ENCODE peak calls at places on chromosomes 4 and X, in seven cellular contexts. One of them, this sample, is unnamed.

GRCh38 chrX:69493193-69493592 is 10.9 kb upstream of the NALF2 start:
- DNase-seq in psoas muscle: no peak
- DNase-seq in right atrium auricular region: no peak
- DNase-seq in Caco-2: peak; percentile 64
- DNase-seq in breast epithelium: no peak
- DNase-seq in tibial nerve: peak; percentile 15
- DNase-seq in PC-9: no peak
- DNase-seq in this sample: no peak

GRCh38 chrX:43655151-43655676 is 885 bp upstream of the MAOA start:
- DNase-seq in right atrium auricular region: peak; percentile 60
- DNase-seq in PC-9: no peak
- DNase-seq in psoas muscle: peak; percentile 69
- DNase-seq in Caco-2: peak; percentile 36
- DNase-seq in breast epithelium: peak; percentile 20
- DNase-seq in tibial nerve: peak; percentile 10
- DNase-seq in this sample: peak; percentile 45

GRCh38 chr4:95409127-95409526 is 139.6 kb downstream of the UNC5C start:
- DNase-seq in right atrium auricular region: no peak
- DNase-seq in tibial nerve: no peak
- DNase-seq in Caco-2: peak; percentile 28
- DNase-seq in PC-9: no peak
- DNase-seq in psoas muscle: no peak
- DNase-seq in breast epithelium: no peak
- DNase-seq in this sample: no peak

GRCh38 chr4:128916832-128917231 is 107.3 kb downstream of the JADE1 start:
- DNase-seq in breast epithelium: no peak
- DNase-seq in psoas muscle: no peak
- DNase-seq in PC-9: no peak
- DNase-seq in Caco-2: no peak
- DNase-seq in right atrium auricular region: peak; percentile 58
- DNase-seq in tibial nerve: peak; percentile 22
- DNase-seq in this sample: no peak

GRCh38 chr4:128220286-128221235 is 67.1 kb downstream of the PGRMC2 start:
- DNase-seq in Caco-2: no peak
- DNase-seq in psoas muscle: no peak
- DNase-seq in PC-9: peak; percentile 37
- DNase-seq in tibial nerve: no peak
- DNase-seq in breast epithelium: no peak
- DNase-seq in right atrium auricular region: no peak
- DNase-seq in this sample: no peak

GRCh38 chr4:38004062-38004461 is 43.9 kb downstream of the PTTG2 start:
- DNase-seq in breast epithelium: no peak
- DNase-seq in psoas muscle: no peak
- DNase-seq in right atrium auricular region: no peak
- DNase-seq in PC-9: no peak
- DNase-seq in tibial nerve: no peak
- DNase-seq in Caco-2: no peak
- DNase-seq in this sample: no peak

GRCh38 chr4:54571293-54571723 is 86.4 kb upstream of the KIT start:
- DNase-seq in breast epithelium: no peak
- DNase-seq in tibial nerve: no peak
- DNase-seq in Caco-2: no peak
- DNase-seq in psoas muscle: no peak
- DNase-seq in PC-9: no peak
- DNase-seq in right atrium auricular region: no peak
- DNase-seq in this sample: no peak

GRCh38 chr4:168713193-168713592 is 216.3 kb downstream of the PALLD start:
- DNase-seq in psoas muscle: no peak
- DNase-seq in right atrium auricular region: no peak
- DNase-seq in Caco-2: no peak
- DNase-seq in breast epithelium: no peak
- DNase-seq in PC-9: no peak
- DNase-seq in tibial nerve: no peak
- DNase-seq in this sample: no peak

GRCh38 chr4:156475322-156475721 is 496.3 kb downstream of the PDGFC start:
- DNase-seq in right atrium auricular region: no peak
- DNase-seq in breast epithelium: no peak
- DNase-seq in psoas muscle: no peak
- DNase-seq in tibial nerve: no peak
- DNase-seq in PC-9: no peak
- DNase-seq in Caco-2: peak; percentile 5
- DNase-seq in this sample: no peak

GRCh38 chr4:7429069-7429416 is 5.7 kb downstream of the PSAPL1 start:
- DNase-seq in psoas muscle: no peak
- DNase-seq in PC-9: no peak
- DNase-seq in breast epithelium: no peak
- DNase-seq in right atrium auricular region: peak; percentile 36
- DNase-seq in tibial nerve: no peak
- DNase-seq in Caco-2: no peak
- DNase-seq in this sample: peak; percentile 12

GRCh38 chrX:3448563-3448962 is 102.1 kb upstream of the MXRA5 start:
- DNase-seq in psoas muscle: no peak
- DNase-seq in breast epithelium: no peak
- DNase-seq in PC-9: no peak
- DNase-seq in Caco-2: no peak
- DNase-seq in tibial nerve: no peak
- DNase-seq in right atrium auricular region: no peak
- DNase-seq in this sample: no peak

GRCh38 chrX:10926404-10926803 is 184.7 kb upstream of the HCCS start:
- DNase-seq in psoas muscle: no peak
- DNase-seq in right atrium auricular region: no peak
- DNase-seq in tibial nerve: no peak
- DNase-seq in breast epithelium: no peak
- DNase-seq in Caco-2: no peak
- DNase-seq in PC-9: no peak
- DNase-seq in this sample: no peak

GRCh38 chr4:181213562-181213961 is 1029.6 kb upstream of the TENM3 start:
- DNase-seq in PC-9: no peak
- DNase-seq in psoas muscle: no peak
- DNase-seq in Caco-2: no peak
- DNase-seq in right atrium auricular region: no peak
- DNase-seq in tibial nerve: no peak
- DNase-seq in breast epithelium: no peak
- DNase-seq in this sample: no peak

GRCh38 chr4:18020671-18021469 is 685 bp downstream of the LCORL start:
- DNase-seq in tibial nerve: peak; percentile 33
- DNase-seq in breast epithelium: peak; percentile 44
- DNase-seq in psoas muscle: peak; percentile 77
- DNase-seq in Caco-2: peak; percentile 68
- DNase-seq in right atrium auricular region: peak; percentile 78
- DNase-seq in PC-9: no peak
- DNase-seq in this sample: peak; percentile 88

GRCh38 chr4:41746025-41746439 is 2.5 kb downstream of the PHOX2B start:
- DNase-seq in Caco-2: no peak
- DNase-seq in tibial nerve: no peak
- DNase-seq in psoas muscle: no peak
- DNase-seq in PC-9: no peak
- DNase-seq in right atrium auricular region: no peak
- DNase-seq in breast epithelium: no peak
- DNase-seq in this sample: no peak

GRCh38 chrX:71210829-71211228 is 12.2 kb upstream of the GJB1 start:
- DNase-seq in breast epithelium: no peak
- DNase-seq in PC-9: no peak
- DNase-seq in tibial nerve: no peak
- DNase-seq in right atrium auricular region: no peak
- DNase-seq in psoas muscle: no peak
- DNase-seq in Caco-2: no peak
- DNase-seq in this sample: no peak

GRCh38 chrX:72130762-72131231 is 918 bp downstream of the RTL5 start:
- DNase-seq in breast epithelium: no peak
- DNase-seq in PC-9: no peak
- DNase-seq in psoas muscle: no peak
- DNase-seq in Caco-2: no peak
- DNase-seq in right atrium auricular region: no peak
- DNase-seq in tibial nerve: no peak
- DNase-seq in this sample: no peak

GRCh38 chr4:7019367-7019766 is 23.8 kb upstream of the TADA2B start:
- DNase-seq in Caco-2: no peak
- DNase-seq in PC-9: no peak
- DNase-seq in right atrium auricular region: no peak
- DNase-seq in tibial nerve: no peak
- DNase-seq in breast epithelium: no peak
- DNase-seq in psoas muscle: no peak
- DNase-seq in this sample: no peak

GRCh38 chr4:9762823-9763475 is 18.5 kb upstream of the DRD5 start:
- DNase-seq in psoas muscle: no peak
- DNase-seq in tibial nerve: peak; percentile 84
- DNase-seq in Caco-2: peak; percentile 72
- DNase-seq in breast epithelium: peak; percentile 61
- DNase-seq in PC-9: peak; percentile 52
- DNase-seq in right atrium auricular region: peak; percentile 61
- DNase-seq in this sample: no peak

GRCh38 chr4:44558206-44558605 is 93.2 kb downstream of the YIPF7 start:
- DNase-seq in PC-9: no peak
- DNase-seq in psoas muscle: no peak
- DNase-seq in tibial nerve: no peak
- DNase-seq in right atrium auricular region: no peak
- DNase-seq in breast epithelium: no peak
- DNase-seq in Caco-2: no peak
- DNase-seq in this sample: no peak

GRCh38 chr4:7075962-7076693 is 8.3 kb upstream of the GRPEL1 start:
- DNase-seq in tibial nerve: no peak
- DNase-seq in right atrium auricular region: no peak
- DNase-seq in breast epithelium: no peak
- DNase-seq in PC-9: no peak
- DNase-seq in psoas muscle: no peak
- DNase-seq in Caco-2: no peak
- DNase-seq in this sample: peak; percentile 50

GRCh38 chrX:148874621-148875020 is 374.2 kb downstream of the AFF2 start:
- DNase-seq in Caco-2: no peak
- DNase-seq in right atrium auricular region: no peak
- DNase-seq in PC-9: no peak
- DNase-seq in breast epithelium: no peak
- DNase-seq in psoas muscle: no peak
- DNase-seq in tibial nerve: no peak
- DNase-seq in this sample: no peak

GRCh38 chrX:39773923-39774803 is 323.6 kb downstream of the BCOR start:
- DNase-seq in right atrium auricular region: no peak
- DNase-seq in Caco-2: no peak
- DNase-seq in tibial nerve: no peak
- DNase-seq in PC-9: no peak
- DNase-seq in psoas muscle: no peak
- DNase-seq in breast epithelium: no peak
- DNase-seq in this sample: no peak

DNA sequence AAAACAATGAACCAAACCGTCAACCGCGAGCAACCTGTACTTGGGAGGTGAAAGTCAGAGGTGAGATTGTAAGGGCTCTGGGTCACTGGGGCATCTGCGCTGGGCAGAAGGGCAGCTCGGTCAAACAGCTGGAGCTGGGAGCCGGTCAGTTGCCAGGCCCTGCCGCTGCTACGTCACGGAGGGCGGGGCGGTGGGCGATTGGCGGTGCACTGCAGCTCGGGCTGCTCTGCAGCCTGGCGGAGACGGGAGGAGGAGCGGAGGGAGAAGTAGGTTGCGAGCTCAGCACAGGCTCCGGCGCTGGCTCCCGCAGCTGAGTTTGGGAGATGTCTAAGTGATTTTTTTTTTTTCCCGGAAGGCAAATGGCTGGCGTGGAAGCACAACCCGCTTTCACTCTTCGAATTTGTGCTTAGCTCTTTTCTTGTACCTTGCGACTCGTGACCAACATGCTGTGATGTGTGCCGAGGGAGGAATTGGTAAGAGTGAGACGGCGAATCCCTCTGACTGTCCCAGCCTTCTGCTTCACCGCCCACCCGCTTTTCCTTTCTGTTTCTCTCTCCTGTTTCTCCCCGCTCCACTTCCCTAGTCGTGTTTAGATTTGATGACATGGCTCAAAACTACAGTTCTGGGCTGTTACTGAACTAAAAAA is at the start of gene ATP10D:
- DNase-seq in Caco-2: peak; percentile 95
- DNase-seq in PC-9: peak; percentile 83
- DNase-seq in tibial nerve: peak; percentile 88
- DNase-seq in breast epithelium: peak; percentile 91
- DNase-seq in right atrium auricular region: peak; percentile 94
- DNase-seq in psoas muscle: peak; percentile 96
- DNase-seq in this sample: peak; percentile 97
- TF ChIP-seq CTCF in Caco-2: peak; percentile 10
- TF ChIP-seq CTCF in PC-9: no peak
- TF ChIP-seq CTCF in tibial nerve: peak; percentile 41
- TF ChIP-seq CTCF in breast epithelium: peak; percentile 40
- TF ChIP-seq CTCF in right atrium auricular region: peak; percentile 33
- TF ChIP-seq CTCF in psoas muscle: peak; percentile 27
- TF ChIP-seq CTCF in this sample: peak; percentile 30

DNA sequence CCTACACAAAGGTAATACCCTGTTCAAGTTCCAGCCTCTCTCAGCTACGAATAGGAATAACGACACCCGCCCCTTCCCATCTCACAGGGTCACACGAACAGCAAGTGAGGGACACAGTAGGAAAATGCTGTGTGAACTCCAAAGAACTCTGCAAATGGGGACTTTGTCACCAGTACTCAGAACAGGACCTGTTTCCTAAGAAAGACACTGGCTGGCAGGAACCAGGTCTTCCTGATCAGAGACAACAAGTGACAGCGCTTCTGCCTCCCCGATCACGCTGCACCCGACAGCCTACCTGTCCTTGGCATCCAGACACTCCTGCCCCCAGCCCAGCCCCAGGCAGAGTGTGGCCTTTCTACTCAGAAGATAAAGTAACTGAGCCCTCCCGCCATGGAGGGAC is 14.2 kb downstream of the DCTD start:
- DNase-seq in breast epithelium: no peak
- DNase-seq in right atrium auricular region: no peak
- DNase-seq in Caco-2: no peak
- DNase-seq in psoas muscle: no peak
- DNase-seq in tibial nerve: no peak
- DNase-seq in PC-9: no peak
- DNase-seq in this sample: no peak
- H3K36me3 ChIP-seq in breast epithelium: no peaks in the 10 kb centered on the region
- H3K36me3 ChIP-seq in right atrium auricular region: peaks cover 5% of the 10 kb centered on the region
- H3K36me3 ChIP-seq in Caco-2: peaks cover 1% of the 10 kb centered on the region
- H3K36me3 ChIP-seq in psoas muscle: peaks cover 76% of the 10 kb centered on the region
- H3K36me3 ChIP-seq in tibial nerve: peaks cover 84% of the 10 kb centered on the region
- H3K36me3 ChIP-seq in PC-9: no peaks in the 10 kb centered on the region
- H3K36me3 ChIP-seq in this sample: no peaks in the 10 kb centered on the region

DNA sequence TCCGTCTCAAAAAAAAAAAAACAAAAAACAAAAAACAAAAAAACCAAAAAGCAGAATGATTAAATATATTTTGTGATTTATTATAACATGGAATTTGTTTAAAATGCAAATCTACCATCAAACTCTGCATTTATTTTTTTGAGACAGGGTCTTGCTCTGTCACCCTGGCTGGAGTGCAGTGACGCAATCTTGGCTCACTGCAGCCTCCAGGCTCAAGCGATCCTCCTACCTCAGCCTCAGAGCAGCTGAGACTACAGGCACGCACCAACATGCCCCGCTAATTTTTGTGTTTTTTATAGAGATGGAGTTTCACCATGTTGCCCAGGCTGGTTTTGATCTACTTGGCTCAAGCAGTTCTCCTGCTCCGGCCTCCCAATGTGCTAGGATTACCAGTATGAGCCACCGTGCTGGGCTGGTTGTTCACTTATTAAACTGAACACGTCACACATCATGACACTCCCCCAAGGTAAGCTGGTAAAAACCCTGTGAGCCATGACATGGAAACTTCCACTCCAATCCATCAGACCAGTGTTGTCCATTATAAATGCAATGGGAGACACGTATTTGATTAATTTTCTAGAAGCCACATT is 45.7 kb downstream of the RBM47 start:
- DNase-seq in Caco-2: no peak
- DNase-seq in tibial nerve: no peak
- DNase-seq in PC-9: no peak
- DNase-seq in breast epithelium: no peak
- DNase-seq in psoas muscle: no peak
- DNase-seq in right atrium auricular region: no peak
- DNase-seq in this sample: no peak
- H3K4me1 ChIP-seq in Caco-2: peaks cover 15% of the 10 kb centered on the region
- H3K4me1 ChIP-seq in tibial nerve: no peaks in the 10 kb centered on the region
- H3K4me1 ChIP-seq in PC-9: peaks cover 55% of the 10 kb centered on the region
- H3K4me1 ChIP-seq in breast epithelium: no peaks in the 10 kb centered on the region
- H3K4me1 ChIP-seq in psoas muscle: no peaks in the 10 kb centered on the region
- H3K4me1 ChIP-seq in right atrium auricular region: no peaks in the 10 kb centered on the region
- H3K4me1 ChIP-seq in this sample: peaks cover 68% of the 10 kb centered on the region

GRCh38 chrX:131792789-131793462 is 230.2 kb upstream of the STK26 start:
- DNase-seq in psoas muscle: peak; percentile 87
- DNase-seq in PC-9: no peak
- DNase-seq in right atrium auricular region: peak; percentile 82
- DNase-seq in Caco-2: no peak
- DNase-seq in breast epithelium: peak; percentile 91
- DNase-seq in tibial nerve: no peak
- DNase-seq in this sample: peak; percentile 87
- TF ChIP-seq CTCF in psoas muscle: peak; percentile 53
- TF ChIP-seq CTCF in PC-9: no peak
- TF ChIP-seq CTCF in right atrium auricular region: peak; percentile 67
- TF ChIP-seq CTCF in Caco-2: no peak
- TF ChIP-seq CTCF in breast epithelium: peak; percentile 75
- TF ChIP-seq CTCF in tibial nerve: peak; percentile 79
- TF ChIP-seq CTCF in this sample: no peak

This sample was measured in left lung.